ENCODE peak calls at places on chromosomes 3 and 15, in seven cellular contexts. One of them, this sample, is unnamed.
A peak's percentile ranks its signal among the peaks of the same experiment; 100 is the strongest.

GRCh38 chr3:66644549-66644948 is 143.7 kb upstream of the LRIG1 start:
- DNase-seq in SJSA1: no peak
- DNase-seq in retina: no peak
- DNase-seq in ecto neural progenitor cell: no peak
- DNase-seq in GM23248: no peak
- DNase-seq in spleen: no peak
- DNase-seq in stimulated activated CD4-positive, alpha-beta T cell treated with anti-CD3 and anti-CD28 coated beads, TNF-alpha, amount 100 ng/mL, for 4 hours: no peak
- DNase-seq in this sample: peak; percentile 83

GRCh38 chr3:141942006-141942405 is 65.6 kb downstream of the ATP1B3 start:
- DNase-seq in retina: no peak
- DNase-seq in stimulated activated CD4-positive, alpha-beta T cell treated with anti-CD3 and anti-CD28 coated beads, TNF-alpha, amount 100 ng/mL, for 4 hours: no peak
- DNase-seq in GM23248: no peak
- DNase-seq in spleen: no peak
- DNase-seq in SJSA1: no peak
- DNase-seq in ecto neural progenitor cell: no peak
- DNase-seq in this sample: no peak

GRCh38 chr3:20104167-20104661 is 64.0 kb downstream of the KAT2B start:
- DNase-seq in SJSA1: no peak
- DNase-seq in ecto neural progenitor cell: no peak
- DNase-seq in GM23248: no peak
- DNase-seq in spleen: no peak
- DNase-seq in stimulated activated CD4-positive, alpha-beta T cell treated with anti-CD3 and anti-CD28 coated beads, TNF-alpha, amount 100 ng/mL, for 4 hours: peak; percentile 6
- DNase-seq in retina: no peak
- DNase-seq in this sample: peak; percentile 45

GRCh38 chr3:179227349-179227748 is 23.6 kb downstream of the KCNMB3 start:
- DNase-seq in SJSA1: no peak
- DNase-seq in spleen: no peak
- DNase-seq in ecto neural progenitor cell: no peak
- DNase-seq in GM23248: peak; percentile 60
- DNase-seq in stimulated activated CD4-positive, alpha-beta T cell treated with anti-CD3 and anti-CD28 coated beads, TNF-alpha, amount 100 ng/mL, for 4 hours: no peak
- DNase-seq in retina: no peak
- DNase-seq in this sample: no peak

GRCh38 chr3:143480306-143480852 is 360.8 kb downstream of the CHST2 start:
- DNase-seq in stimulated activated CD4-positive, alpha-beta T cell treated with anti-CD3 and anti-CD28 coated beads, TNF-alpha, amount 100 ng/mL, for 4 hours: no peak
- DNase-seq in ecto neural progenitor cell: no peak
- DNase-seq in SJSA1: no peak
- DNase-seq in retina: no peak
- DNase-seq in GM23248: peak; percentile 45
- DNase-seq in spleen: no peak
- DNase-seq in this sample: no peak

GRCh38 chr15:77624868-77625267 is 7.8 kb downstream of the LINGO1 start:
- DNase-seq in GM23248: no peak
- DNase-seq in retina: no peak
- DNase-seq in stimulated activated CD4-positive, alpha-beta T cell treated with anti-CD3 and anti-CD28 coated beads, TNF-alpha, amount 100 ng/mL, for 4 hours: no peak
- DNase-seq in SJSA1: no peak
- DNase-seq in spleen: no peak
- DNase-seq in ecto neural progenitor cell: no peak
- DNase-seq in this sample: no peak

GRCh38 chr15:83192742-83193141 is 14.9 kb downstream of the HDGFL3 start:
- DNase-seq in stimulated activated CD4-positive, alpha-beta T cell treated with anti-CD3 and anti-CD28 coated beads, TNF-alpha, amount 100 ng/mL, for 4 hours: no peak
- DNase-seq in GM23248: no peak
- DNase-seq in ecto neural progenitor cell: no peak
- DNase-seq in SJSA1: no peak
- DNase-seq in retina: no peak
- DNase-seq in spleen: no peak
- DNase-seq in this sample: no peak

GRCh38 chr3:124785966-124786365 is 55.7 kb downstream of the UMPS start:
- DNase-seq in retina: no peak
- DNase-seq in stimulated activated CD4-positive, alpha-beta T cell treated with anti-CD3 and anti-CD28 coated beads, TNF-alpha, amount 100 ng/mL, for 4 hours: no peak
- DNase-seq in GM23248: peak; percentile 56
- DNase-seq in SJSA1: no peak
- DNase-seq in ecto neural progenitor cell: no peak
- DNase-seq in spleen: no peak
- DNase-seq in this sample: no peak

GRCh38 chr3:176920806-176921205 is 276.5 kb downstream of the TBL1XR1 start:
- DNase-seq in ecto neural progenitor cell: no peak
- DNase-seq in SJSA1: no peak
- DNase-seq in spleen: no peak
- DNase-seq in retina: peak; percentile 78
- DNase-seq in GM23248: no peak
- DNase-seq in stimulated activated CD4-positive, alpha-beta T cell treated with anti-CD3 and anti-CD28 coated beads, TNF-alpha, amount 100 ng/mL, for 4 hours: no peak
- DNase-seq in this sample: no peak

GRCh38 chr15:34729056-34729455 is 25.7 kb downstream of the GJD2 start:
- DNase-seq in SJSA1: no peak
- DNase-seq in ecto neural progenitor cell: no peak
- DNase-seq in spleen: no peak
- DNase-seq in stimulated activated CD4-positive, alpha-beta T cell treated with anti-CD3 and anti-CD28 coated beads, TNF-alpha, amount 100 ng/mL, for 4 hours: no peak
- DNase-seq in retina: no peak
- DNase-seq in GM23248: peak; percentile 7
- DNase-seq in this sample: no peak

GRCh38 chr15:29787767-29788166 is 34.5 kb downstream of the TJP1 start:
- DNase-seq in ecto neural progenitor cell: no peak
- DNase-seq in stimulated activated CD4-positive, alpha-beta T cell treated with anti-CD3 and anti-CD28 coated beads, TNF-alpha, amount 100 ng/mL, for 4 hours: no peak
- DNase-seq in GM23248: no peak
- DNase-seq in retina: no peak
- DNase-seq in SJSA1: no peak
- DNase-seq in spleen: no peak
- DNase-seq in this sample: no peak

GRCh38 chr15:85073556-85074194 is 92.0 kb downstream of the PDE8A start:
- DNase-seq in SJSA1: no peak
- DNase-seq in stimulated activated CD4-positive, alpha-beta T cell treated with anti-CD3 and anti-CD28 coated beads, TNF-alpha, amount 100 ng/mL, for 4 hours: no peak
- DNase-seq in ecto neural progenitor cell: no peak
- DNase-seq in retina: no peak
- DNase-seq in GM23248: peak; percentile 70
- DNase-seq in spleen: no peak
- DNase-seq in this sample: no peak

GRCh38 chr3:8610961-8611360 is 33.6 kb downstream of the SSUH2 start:
- DNase-seq in retina: peak; percentile 27
- DNase-seq in spleen: no peak
- DNase-seq in GM23248: no peak
- DNase-seq in SJSA1: peak; percentile 1
- DNase-seq in ecto neural progenitor cell: no peak
- DNase-seq in stimulated activated CD4-positive, alpha-beta T cell treated with anti-CD3 and anti-CD28 coated beads, TNF-alpha, amount 100 ng/mL, for 4 hours: no peak
- DNase-seq in this sample: no peak

GRCh38 chr15:92884459-92884812 is 15.7 kb upstream of the CHD2 start:
- DNase-seq in stimulated activated CD4-positive, alpha-beta T cell treated with anti-CD3 and anti-CD28 coated beads, TNF-alpha, amount 100 ng/mL, for 4 hours: no peak
- DNase-seq in SJSA1: no peak
- DNase-seq in retina: peak; percentile 32
- DNase-seq in ecto neural progenitor cell: no peak
- DNase-seq in GM23248: peak; percentile 25
- DNase-seq in spleen: no peak
- DNase-seq in this sample: no peak

GRCh38 chr3:124441766-124442165 is 288.5 kb upstream of the UMPS start:
- DNase-seq in ecto neural progenitor cell: no peak
- DNase-seq in retina: no peak
- DNase-seq in spleen: no peak
- DNase-seq in stimulated activated CD4-positive, alpha-beta T cell treated with anti-CD3 and anti-CD28 coated beads, TNF-alpha, amount 100 ng/mL, for 4 hours: no peak
- DNase-seq in SJSA1: no peak
- DNase-seq in GM23248: no peak
- DNase-seq in this sample: no peak

GRCh38 chr3:35498506-35499210 is 140.7 kb upstream of the ARPP21 start:
- DNase-seq in retina: no peak
- DNase-seq in stimulated activated CD4-positive, alpha-beta T cell treated with anti-CD3 and anti-CD28 coated beads, TNF-alpha, amount 100 ng/mL, for 4 hours: no peak
- DNase-seq in SJSA1: no peak
- DNase-seq in GM23248: no peak
- DNase-seq in spleen: no peak
- DNase-seq in ecto neural progenitor cell: no peak
- DNase-seq in this sample: no peak

GRCh38 chr15:80698636-80699035 is 3.5 kb downstream of the ABHD17C start:
- DNase-seq in retina: no peak
- DNase-seq in SJSA1: no peak
- DNase-seq in spleen: no peak
- DNase-seq in GM23248: peak; percentile 13
- DNase-seq in ecto neural progenitor cell: no peak
- DNase-seq in stimulated activated CD4-positive, alpha-beta T cell treated with anti-CD3 and anti-CD28 coated beads, TNF-alpha, amount 100 ng/mL, for 4 hours: no peak
- DNase-seq in this sample: no peak

GRCh38 chr3:132341746-132342145 is 24.5 kb downstream of the ACP3 start:
- DNase-seq in SJSA1: no peak
- DNase-seq in GM23248: no peak
- DNase-seq in spleen: no peak
- DNase-seq in ecto neural progenitor cell: no peak
- DNase-seq in retina: no peak
- DNase-seq in stimulated activated CD4-positive, alpha-beta T cell treated with anti-CD3 and anti-CD28 coated beads, TNF-alpha, amount 100 ng/mL, for 4 hours: no peak
- DNase-seq in this sample: no peak

GRCh38 chr3:64267774-64268604 is 42.7 kb upstream of the PRICKLE2 start:
- DNase-seq in stimulated activated CD4-positive, alpha-beta T cell treated with anti-CD3 and anti-CD28 coated beads, TNF-alpha, amount 100 ng/mL, for 4 hours: no peak
- DNase-seq in ecto neural progenitor cell: peak; percentile 80
- DNase-seq in spleen: no peak
- DNase-seq in SJSA1: peak; percentile 56
- DNase-seq in retina: peak; percentile 63
- DNase-seq in GM23248: peak; percentile 88
- DNase-seq in this sample: no peak

GRCh38 chr3:37588761-37589160 is 272.9 kb upstream of the CTDSPL start:
- DNase-seq in GM23248: no peak
- DNase-seq in SJSA1: no peak
- DNase-seq in stimulated activated CD4-positive, alpha-beta T cell treated with anti-CD3 and anti-CD28 coated beads, TNF-alpha, amount 100 ng/mL, for 4 hours: no peak
- DNase-seq in ecto neural progenitor cell: no peak
- DNase-seq in spleen: no peak
- DNase-seq in retina: no peak
- DNase-seq in this sample: no peak

GRCh38 chr15:100873029-100873677 is 6.5 kb upstream of the ALDH1A3 start:
- DNase-seq in GM23248: peak; percentile 90
- DNase-seq in SJSA1: no peak
- DNase-seq in stimulated activated CD4-positive, alpha-beta T cell treated with anti-CD3 and anti-CD28 coated beads, TNF-alpha, amount 100 ng/mL, for 4 hours: no peak
- DNase-seq in retina: no peak
- DNase-seq in spleen: no peak
- DNase-seq in ecto neural progenitor cell: no peak
- DNase-seq in this sample: peak; percentile 81

GRCh38 chr3:194205675-194206133 is 69.8 kb downstream of the HES1 start:
- DNase-seq in GM23248: no peak
- DNase-seq in retina: peak; percentile 79
- DNase-seq in spleen: no peak
- DNase-seq in SJSA1: no peak
- DNase-seq in ecto neural progenitor cell: peak; percentile 57
- DNase-seq in stimulated activated CD4-positive, alpha-beta T cell treated with anti-CD3 and anti-CD28 coated beads, TNF-alpha, amount 100 ng/mL, for 4 hours: no peak
- DNase-seq in this sample: no peak

GRCh38 chr15:53625962-53626845 is 133.3 kb downstream of the WDR72 start:
- DNase-seq in retina: no peak
- DNase-seq in ecto neural progenitor cell: no peak
- DNase-seq in stimulated activated CD4-positive, alpha-beta T cell treated with anti-CD3 and anti-CD28 coated beads, TNF-alpha, amount 100 ng/mL, for 4 hours: no peak
- DNase-seq in GM23248: no peak
- DNase-seq in spleen: peak; percentile 59
- DNase-seq in SJSA1: no peak
- DNase-seq in this sample: no peak

GRCh38 chr3:128066111-128066510 is 13.9 kb downstream of the SEC61A1 start:
- DNase-seq in GM23248: no peak
- DNase-seq in stimulated activated CD4-positive, alpha-beta T cell treated with anti-CD3 and anti-CD28 coated beads, TNF-alpha, amount 100 ng/mL, for 4 hours: no peak
- DNase-seq in SJSA1: no peak
- DNase-seq in spleen: no peak
- DNase-seq in ecto neural progenitor cell: peak; percentile 6
- DNase-seq in retina: no peak
- DNase-seq in this sample: no peak

GRCh38 chr3:39593341-39593740 is 125.9 kb downstream of the MOBP start:
- DNase-seq in ecto neural progenitor cell: no peak
- DNase-seq in spleen: no peak
- DNase-seq in stimulated activated CD4-positive, alpha-beta T cell treated with anti-CD3 and anti-CD28 coated beads, TNF-alpha, amount 100 ng/mL, for 4 hours: no peak
- DNase-seq in SJSA1: no peak
- DNase-seq in retina: no peak
- DNase-seq in GM23248: no peak
- DNase-seq in this sample: no peak

This sample was measured in SIG-M5.